ENCODE peak calls at places on chromosomes 3 and 15, in four cellular contexts. L, B, J and A are unnamed samples.

GRCh38 chr15:76998661-76999285 is 3.8 kb downstream of the PSTPIP1 start:
- DNase-seq in L (no peak), J (no peak), B (no peak), A (no peak)

GRCh38 chr15:41895957-41896356 is 2.1 kb upstream of the SPTBN5 start:
- DNase-seq in J (no peak), B (no peak), L (no peak), A (no peak)

GRCh38 chr3:66055319-66055718 is 16.6 kb upstream of the MAGI1 start:
- DNase-seq in L (no peak), B (no peak), J (no peak), A (no peak)

GRCh38 chr15:78131295-78132021 is at the start of gene CIB2:
- DNase-seq in B (peak; percentile 65), J (peak; percentile 90), L (peak; percentile 76), A (no peak)

GRCh38 chr3:170711786-170712185 is 125.9 kb upstream of the SLC7A14 start:
- DNase-seq in L (no peak), J (no peak), B (no peak), A (no peak)

GRCh38 chr3:196559826-196560225 is 8.5 kb downstream of the WDR53 start:
- DNase-seq in L (no peak), B (no peak), J (no peak), A (no peak)

GRCh38 chr15:77457619-77458265 is 37.1 kb downstream of the HMG20A start:
- DNase-seq in L (peak; percentile 63), B (no peak), J (no peak), A (peak; percentile 92)

GRCh38 chr15:33242669-33243191 is 48.2 kb upstream of the FMN1 start:
- DNase-seq in J (no peak), B (no peak), L (peak; percentile 7), A (no peak)

GRCh38 chr3:167772992-167773391 is 37.5 kb downstream of the SERPINI1 start:
- DNase-seq in L (no peak), J (no peak), B (no peak), A (no peak)